ENCODE peak calls at places on chromosomes 11 and 22, in four cellular contexts. A, N, T and E are unnamed samples.
A peak's percentile ranks its signal among the peaks of the same experiment; 100 is the strongest.

GRCh38 chr22:17746916-17747315 is 27.4 kb downstream of the BID start:
- DNase-seq in N (no peak), A (no peak), T (no peak), E (no peak)

GRCh38 chr22:43985532-43985931 is 30.3 kb downstream of the SAMM50 start:
- DNase-seq in A (no peak), T (no peak), N (no peak), E (no peak)

GRCh38 chr11:45173064-45173463 is 26.6 kb downstream of the PRDM11 start:
- DNase-seq in T (no peak), A (no peak), N (no peak), E (no peak)

GRCh38 chr11:120130991-120131760 is 6.7 kb downstream of the TRIM29 start:
- DNase-seq in T (no peak), N (no peak), A (no peak), E (peak; percentile 18)

GRCh38 chr11:68113986-68114385 is 7.2 kb downstream of the CHKA start:
- DNase-seq in A (no peak), T (no peak), N (no peak), E (no peak)

GRCh38 chr11:78379039-78379670 is 38.5 kb downstream of the GAB2 start:
- DNase-seq in T (no peak), A (no peak), N (no peak), E (no peak)

GRCh38 chr11:40183073-40184064 is 1276.1 kb downstream of the LRRC4C start:
- DNase-seq in A (no peak), N (no peak), T (no peak), E (no peak)

GRCh38 chr11:96123301-96123700 is 199.4 kb upstream of the MTMR2 start:
- DNase-seq in T (no peak), A (no peak), N (no peak), E (no peak)

GRCh38 chr22:42180349-42180842 is 49.8 kb upstream of the CYP2D6 start:
- DNase-seq in N (no peak), A (no peak), T (no peak), E (peak; percentile 37)

GRCh38 chr11:65290448-65291165 is 24.1 kb upstream of the CDC42EP2 start:
- DNase-seq in N (peak; percentile 95), T (no peak), A (no peak), E (no peak)

GRCh38 chr11:47010192-47010591 is 73.6 kb downstream of the CSTPP1 start:
- DNase-seq in N (no peak), T (no peak), A (no peak), E (no peak)

GRCh38 chr11:110712643-110713468 is 619 bp upstream of the ARHGAP20 start:
- DNase-seq in N (peak; percentile 30), A (no peak), T (peak; percentile 16), E (peak; percentile 24)

GRCh38 chr11:29159552-29160465 is 857.0 kb downstream of the KCNA4 start:
- DNase-seq in N (no peak), A (no peak), T (peak; percentile 23), E (no peak)

GRCh38 chr11:45655347-45655756 is 10.1 kb downstream of the CHST1 start:
- DNase-seq in A (peak; percentile 74), T (peak; percentile 85), N (peak; percentile 84), E (peak; percentile 32)

GRCh38 chr11:61779666-61780525 is 12.5 kb downstream of the TMEM258 start:
- DNase-seq in A (no peak), T (peak; percentile 30), N (no peak), E (no peak)

GRCh38 chr11:61787928-61788491 is 4.4 kb downstream of the TMEM258 start:
- DNase-seq in N (no peak), A (no peak), T (peak; percentile 89), E (no peak)

GRCh38 chr11:64791781-64792291 is 11.2 kb downstream of the MAP4K2 start:
- DNase-seq in N (no peak), T (no peak), A (no peak), E (no peak)